ENCODE peak calls at places on chromosomes 13 and 19, in ten cellular contexts. B, A, Y, R, G, J, K, Z, I and H are unnamed samples.
A peak's percentile ranks its signal among the peaks of the same experiment; 100 is the strongest.

GRCh38 chr19:899363-900301 is 6.3 kb downstream of the RNU6-9 start:
- DNase-seq in B (no peak), A (no peak), Y (no peak), R (no peak), G (no peak), J (no peak), K (no peak), Z (no peak), I (no peak), H (no peak)

GRCh38 chr13:113110048-113110851 is 4.7 kb downstream of the F7 start:
- DNase-seq in B (peak; percentile 13), A (peak; percentile 49), Y (no peak), R (peak; percentile 37), G (peak; percentile 17), J (peak; percentile 8), K (no peak), Z (no peak), I (no peak), H (no peak)

GRCh38 chr13:32587014-32587773 is 942 bp downstream of the PDS5B start:
- DNase-seq in B (peak; percentile 85), A (peak; percentile 65), Y (peak; percentile 35), R (peak; percentile 68), G (peak; percentile 58), J (peak; percentile 60), K (peak; percentile 63), Z (peak; percentile 46), I (peak; percentile 64), H (peak; percentile 63)

GRCh38 chr13:99477493-99477892 is 23.8 kb upstream of the TM9SF2 start:
- DNase-seq in B (no peak), A (no peak), Y (no peak), R (no peak), G (no peak), J (no peak), K (no peak), Z (no peak), I (no peak), H (no peak)

GRCh38 chr19:12000152-12000981 is 35.1 kb downstream of the ZNF433 start:
- DNase-seq in B (no peak), A (no peak), Y (no peak), R (no peak), G (no peak), J (peak; percentile 20), K (peak; percentile 52), Z (no peak), I (no peak), H (no peak)

GRCh38 chr13:110341445-110342247 is 34.6 kb downstream of the COL4A2 start:
- DNase-seq in B (no peak), A (no peak), Y (no peak), R (no peak), G (no peak), J (no peak), K (no peak), Z (no peak), I (no peak), H (peak; percentile 32)

GRCh38 chr19:3012522-3013260 is 16.4 kb downstream of the TLE2 start:
- DNase-seq in B (no peak), A (no peak), Y (no peak), R (peak; percentile 47), G (no peak), J (no peak), K (no peak), Z (no peak), I (no peak), H (no peak)

GRCh38 chr13:41503386-41503785 is 46.0 kb downstream of the RGCC start:
- DNase-seq in B (no peak), A (no peak), Y (no peak), R (no peak), G (no peak), J (no peak), K (no peak), Z (no peak), I (no peak), H (no peak)

GRCh38 chr13:60645552-60646138 is 248.6 kb downstream of the TDRD3 start:
- DNase-seq in B (no peak), A (no peak), Y (no peak), R (no peak), G (no peak), J (no peak), K (no peak), Z (no peak), I (no peak), H (no peak)

GRCh38 chr19:32224371-32225244 is 120.8 kb upstream of the ZNF507 start:
- DNase-seq in B (peak; percentile 67), A (peak; percentile 66), Y (peak; percentile 30), R (peak; percentile 84), G (peak; percentile 55), J (peak; percentile 41), K (peak; percentile 35), Z (peak; percentile 45), I (peak; percentile 38), H (no peak)

GRCh38 chr19:2315818-2316353 is 7.9 kb upstream of the LINGO3 start:
- DNase-seq in B (peak; percentile 81), A (no peak), Y (no peak), R (peak; percentile 79), G (peak; percentile 61), J (peak; percentile 53), K (peak; percentile 61), Z (no peak), I (peak; percentile 53), H (no peak)

GRCh38 chr19:9972103-9972502 is 35.8 kb upstream of the OLFM2 start:
- DNase-seq in B (no peak), A (no peak), Y (no peak), R (no peak), G (no peak), J (no peak), K (no peak), Z (no peak), I (no peak), H (no peak)

GRCh38 chr19:18657590-18658365 is 20.9 kb downstream of the KLHL26 start:
- DNase-seq in B (peak; percentile 80), A (no peak), Y (no peak), R (no peak), G (no peak), J (peak; percentile 32), K (peak; percentile 82), Z (peak; percentile 9), I (peak; percentile 29), H (no peak)